ENCODE peak calls at places on chromosomes 2 and 18, in five cellular contexts. V is Caco-2, I is A549, K is tibial artery, F is progenitor cell of endocrine pancreas. X is an unnamed sample.

GRCh38 chr18:76448262-76449109 is 46.6 kb downstream of the ZNF516 start:
- DNase-seq in V (peak), F (no peak), I (no peak), K (no peak), X (no peak)

GRCh38 chr2:216113572-216113971 is 4.4 kb downstream of the XRCC5 start:
- DNase-seq in V (no peak), F (no peak), I (no peak), K (no peak), X (no peak)

GRCh38 chr18:74395630-74396251 is 61.4 kb downstream of the DIPK1C start:
- DNase-seq in K (no peak), I (no peak), V (no peak), F (no peak), X (no peak)

GRCh38 chr2:102618452-102619413 is 620 bp upstream of the SLC9A2 start:
- DNase-seq in I (peak), K (peak), F (no peak), V (peak), X (no peak)

GRCh38 chr18:3440340-3440739 is 9.6 kb upstream of the TGIF1 start:
- DNase-seq in K (no peak), V (no peak), F (no peak), I (no peak), X (no peak)

GRCh38 chr2:101064868-101065549 is 62.9 kb downstream of the RPL31 start:
- DNase-seq in F (no peak), K (no peak), V (peak), I (peak), X (peak)

GRCh38 chr2:241000831-241001321 is 2.5 kb downstream of the SNED1 start:
- DNase-seq in K (peak), I (no peak), V (no peak), F (peak), X (no peak)

GRCh38 chr2:64220285-64220684 is 76.1 kb upstream of the PELI1 start:
- DNase-seq in V (no peak), K (no peak), I (no peak), F (no peak), X (no peak)

GRCh38 chr18:67216846-67217245 is 299.7 kb downstream of the DSEL start:
- DNase-seq in V (no peak), I (no peak), K (no peak), F (no peak), X (no peak)

GRCh38 chr2:147846382-147847081 is 1.7 kb downstream of the ACVR2A start:
- DNase-seq in F (no peak), V (no peak), K (no peak), I (no peak), X (no peak)

GRCh38 chr2:101106453-101107181 is 44.6 kb downstream of the TBC1D8 start:
- DNase-seq in V (peak), I (no peak), K (no peak), F (no peak), X (no peak)

GRCh38 chr2:176729706-176730569 is 460.7 kb downstream of the MTX2 start:
- DNase-seq in I (no peak), K (peak), F (no peak), V (no peak), X (peak)

GRCh38 chr2:70645733-70646420 is 92.3 kb upstream of the TGFA start:
- DNase-seq in F (no peak), I (peak), V (no peak), K (no peak), X (no peak)

GRCh38 chr2:191351921-191352320 is 106.7 kb downstream of the MYO1B start:
- DNase-seq in I (no peak), V (no peak), K (no peak), F (no peak), X (peak)

GRCh38 chr2:19255481-19255880 is 102.9 kb downstream of the OSR1 start:
- DNase-seq in V (no peak), K (no peak), I (no peak), F (no peak), X (no peak)

GRCh38 chr18:55588876-55589595 is 1.0 kb upstream of the TCF4 start:
- DNase-seq in V (no peak), K (no peak), F (no peak), I (peak), X (no peak)

GRCh38 chr2:88265352-88265960 is 95.3 kb downstream of the THNSL2 start:
- DNase-seq in K (no peak), V (no peak), I (peak), F (no peak), X (peak)

GRCh38 chr2:101446869-101447268 is 28.0 kb downstream of the RFX8 start:
- DNase-seq in V (no peak), F (no peak), K (no peak), I (no peak), X (peak)

GRCh38 chr18:41585512-41585911 is 369.5 kb upstream of the PIK3C3 start:
- DNase-seq in K (no peak), F (no peak), I (no peak), V (no peak), X (no peak)

GRCh38 chr2:241774419-241775222 is 2.0 kb upstream of the GAL3ST2 start:
- DNase-seq in K (peak), F (no peak), I (no peak), V (no peak), X (peak)

GRCh38 chr2:177667626-177668025 is 275.1 kb downstream of the AGPS start:
- DNase-seq in F (no peak), V (no peak), K (no peak), I (peak), X (no peak)

GRCh38 chr2:218218409-218219185 is 1.6 kb downstream of the ARPC2 start:
- DNase-seq in I (no peak), F (no peak), K (no peak), V (no peak), X (no peak)

GRCh38 chr2:240558229-240558885 is 569 bp upstream of the ANKMY1 start:
- DNase-seq in V (no peak), I (no peak), F (no peak), K (no peak), X (no peak)

GRCh38 chr2:203880557-203881125 is 13.1 kb downstream of the CTLA4 start:
- DNase-seq in V (no peak), K (no peak), I (no peak), F (no peak), X (no peak)

GRCh38 chr2:64643838-64644219 is 9.9 kb downstream of the SERTAD2 start:
- DNase-seq in V (no peak), K (no peak), F (no peak), I (no peak), X (no peak)

GRCh38 chr2:20509766-20510490 is 63.1 kb downstream of the RHOB start:
- DNase-seq in V (peak), F (no peak), I (peak), K (no peak), X (no peak)

GRCh38 chr2:147663964-147664363 is 180.9 kb upstream of the ACVR2A start:
- DNase-seq in K (no peak), I (no peak), V (no peak), F (no peak), X (no peak)

GRCh38 chr2:226799976-226800940 is 638 bp upstream of the IRS1 start:
- DNase-seq in F (no peak), I (peak), K (peak), V (no peak), X (no peak)
- TF ChIP-seq CTCF in F (no peak), I (no peak), K (no peak), V (no peak), X (no peak)

GRCh38 chr2:109052922-109053321 is 63.9 kb upstream of the EDAR start:
- DNase-seq in K (no peak), F (no peak), V (no peak), I (no peak), X (no peak)

GRCh38 chr2:109048159-109048558 is 59.1 kb upstream of the EDAR start:
- DNase-seq in V (no peak), F (no peak), I (no peak), K (no peak), X (no peak)

GRCh38 chr2:109049022-109049421 is 60.0 kb upstream of the EDAR start:
- DNase-seq in F (no peak), V (no peak), I (no peak), K (no peak), X (no peak)

GRCh38 chr2:109045505-109045904 is 56.5 kb upstream of the EDAR start:
- DNase-seq in V (no peak), F (no peak), K (no peak), I (no peak), X (no peak)

DNA sequence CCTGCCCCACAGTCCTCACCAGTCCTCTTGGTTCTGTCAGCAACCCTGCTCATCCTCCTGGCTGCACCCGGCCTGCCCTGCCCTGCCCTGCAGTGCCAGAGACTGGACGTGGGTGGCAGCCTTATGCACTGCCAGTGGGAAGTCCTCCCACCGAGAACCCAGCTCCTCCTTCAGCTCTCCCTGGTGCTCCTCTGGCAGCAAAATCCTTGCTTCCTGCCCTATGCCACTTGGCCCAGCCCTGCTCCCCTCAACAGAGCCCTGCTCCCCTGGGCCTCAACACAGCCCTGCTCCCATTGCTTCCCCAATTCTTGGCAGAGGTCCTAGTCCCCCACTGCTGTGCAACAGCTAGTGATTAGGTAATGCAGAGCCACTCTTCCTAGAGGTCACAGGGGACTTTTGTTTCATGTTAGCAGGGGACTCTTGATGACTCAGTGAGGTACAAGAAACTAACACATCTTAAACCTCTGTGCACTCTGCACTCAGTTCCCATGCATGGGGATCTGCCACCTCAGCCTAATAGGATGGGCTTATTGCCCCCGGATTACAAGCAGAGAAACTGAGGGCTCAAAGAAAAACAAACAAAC is 58.0 kb upstream of the EDAR start:
- DNase-seq in K (no peak), V (no peak), F (no peak), I (peak), X (no peak)
- TF ChIP-seq CTCF in K (no peak), V (no peak), F (no peak), I (no peak), X (no peak)

GRCh38 chr2:220076734-220077133 is 449.3 kb downstream of the SLC4A3 start:
- DNase-seq in F (no peak), K (peak), I (no peak), V (peak), X (peak)
- TF ChIP-seq CTCF in F (peak), K (peak), I (no peak), V (no peak), X (peak)

DNA sequence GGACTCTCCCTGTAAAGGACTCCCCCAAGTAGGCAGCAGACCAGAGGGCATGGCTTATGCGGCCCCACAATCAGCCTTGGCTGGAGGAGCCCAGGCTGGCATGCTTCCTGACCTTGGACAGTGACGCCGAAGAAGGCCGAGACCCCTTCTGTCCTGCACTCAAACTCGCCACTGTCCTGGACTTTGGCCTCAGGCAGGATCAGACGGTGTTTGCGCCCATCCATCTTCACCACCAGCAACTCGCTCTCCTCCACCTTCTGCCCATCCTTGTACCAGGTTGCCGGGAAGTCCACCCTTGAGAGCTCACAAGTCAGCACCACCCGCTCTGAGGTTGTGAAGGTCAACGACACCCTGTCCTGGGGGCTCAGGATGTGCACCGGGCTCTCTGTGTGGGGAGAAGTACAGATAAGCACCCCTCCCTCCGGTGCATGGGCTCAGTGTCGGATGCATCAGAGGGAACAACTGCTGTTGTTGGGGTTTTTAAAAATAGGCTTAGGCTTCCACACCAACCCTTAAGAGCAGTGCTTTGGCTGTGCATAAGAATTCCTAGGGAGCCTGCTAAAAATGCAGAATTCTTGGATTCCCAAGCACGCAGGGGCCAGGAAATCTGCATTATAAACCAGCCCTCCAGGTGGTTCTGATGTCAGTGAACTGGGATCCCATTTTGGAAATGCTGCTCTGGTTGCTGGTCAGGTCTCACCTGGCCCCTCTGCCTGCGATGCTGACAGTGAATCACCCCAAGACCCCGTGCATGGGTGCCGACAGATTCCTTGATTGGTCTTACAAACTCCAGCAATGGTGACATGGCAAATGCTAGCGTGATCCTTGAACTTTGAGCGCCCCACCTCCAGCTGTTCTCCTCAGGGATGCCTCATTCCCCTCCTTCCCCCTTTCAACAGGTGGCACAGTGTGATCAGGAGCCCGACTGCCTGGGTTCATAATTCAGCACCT is 5.9 kb downstream of the OBSL1 start:
- DNase-seq in I (no peak), V (no peak), K (no peak), F (no peak), X (no peak)
- TF ChIP-seq CTCF in I (no peak), V (no peak), K (no peak), F (no peak), X (no peak)

GRCh38 chr2:167859676-167860075 is 387.7 kb downstream of the STK39 start:
- DNase-seq in V (no peak), F (no peak), K (no peak), I (no peak), X (no peak)

GRCh38 chr2:167855211-167855610 is 392.2 kb downstream of the STK39 start:
- DNase-seq in F (no peak), I (no peak), K (no peak), V (no peak), X (no peak)

GRCh38 chr2:167857406-167857805 is 390.0 kb downstream of the STK39 start:
- DNase-seq in F (no peak), V (no peak), K (no peak), I (no peak), X (no peak)

GRCh38 chr2:167853717-167854116 is 393.7 kb downstream of the STK39 start:
- DNase-seq in I (no peak), F (no peak), V (no peak), K (no peak), X (no peak)

DNA sequence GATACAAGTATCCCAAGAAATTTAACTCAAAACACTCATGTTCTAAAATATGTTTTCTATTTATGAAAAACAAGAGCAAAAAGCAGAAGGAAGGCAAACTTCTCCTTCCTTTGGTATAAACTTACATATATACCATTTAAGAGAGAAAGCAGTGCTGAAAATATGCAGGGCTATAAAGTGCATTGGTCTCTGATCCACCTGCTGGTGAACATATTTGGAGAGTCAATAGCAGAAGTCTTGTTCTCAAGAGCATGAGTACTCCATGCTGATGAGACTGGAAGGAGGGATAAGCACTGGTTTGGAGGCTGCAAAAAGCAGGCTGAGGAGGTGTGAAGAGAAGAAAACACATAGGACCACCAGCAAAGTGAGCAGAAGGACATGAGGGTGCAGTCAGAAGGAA is 391.2 kb downstream of the STK39 start:
- DNase-seq in I (no peak), F (no peak), K (no peak), V (no peak), X (no peak)
- TF ChIP-seq CTCF in I (no peak), F (no peak), K (no peak), V (no peak), X (no peak)

GRCh38 chr2:61376211-61376610 is 94.7 kb downstream of the USP34 start:
- DNase-seq in I (no peak), K (no peak), V (no peak), F (no peak), X (no peak)

GRCh38 chr2:61378281-61378680 is 92.6 kb downstream of the USP34 start:
- DNase-seq in I (no peak), K (no peak), V (no peak), F (no peak), X (no peak)

GRCh38 chr2:61377046-61377445 is 93.8 kb downstream of the USP34 start:
- DNase-seq in K (no peak), F (no peak), I (no peak), V (no peak), X (no peak)

DNA sequence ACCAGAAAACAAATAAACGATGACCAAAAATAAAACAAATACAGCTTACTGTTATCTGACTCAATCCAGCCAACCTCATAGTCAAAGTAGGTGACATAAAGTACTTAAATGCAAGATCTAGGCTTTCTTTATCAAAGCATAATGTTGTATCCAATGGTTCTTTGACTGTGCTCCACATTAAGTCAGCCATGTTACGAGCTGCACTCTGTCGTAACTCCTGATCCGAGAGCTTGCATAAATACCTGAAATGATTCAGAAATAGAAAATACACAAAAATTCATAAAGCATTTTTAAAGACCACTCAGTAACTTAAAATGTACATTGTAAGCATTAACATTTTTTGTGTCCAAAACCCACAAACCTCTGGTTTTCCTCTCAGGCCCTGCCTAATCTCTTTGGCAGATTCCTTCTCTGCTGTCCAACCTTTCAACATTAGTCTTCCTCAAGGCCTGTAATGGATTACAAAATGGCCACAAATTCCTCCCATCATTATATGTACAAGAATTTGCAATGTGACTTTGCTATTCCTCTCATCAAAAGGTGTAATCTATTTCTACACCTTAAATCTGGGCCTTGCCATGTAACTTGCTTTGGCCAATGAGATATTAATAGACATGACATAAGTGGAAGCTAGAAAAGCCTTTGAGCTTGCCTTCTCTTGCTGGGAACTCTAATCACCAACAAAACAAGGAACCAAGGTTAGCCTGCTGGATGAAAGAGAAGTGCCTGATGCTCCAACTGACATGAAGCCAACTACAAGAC is 90.6 kb downstream of the USP34 start:
- DNase-seq in I (no peak), V (no peak), F (no peak), K (no peak), X (no peak)
- TF ChIP-seq CTCF in I (no peak), V (no peak), F (no peak), K (no peak), X (no peak)

DNA sequence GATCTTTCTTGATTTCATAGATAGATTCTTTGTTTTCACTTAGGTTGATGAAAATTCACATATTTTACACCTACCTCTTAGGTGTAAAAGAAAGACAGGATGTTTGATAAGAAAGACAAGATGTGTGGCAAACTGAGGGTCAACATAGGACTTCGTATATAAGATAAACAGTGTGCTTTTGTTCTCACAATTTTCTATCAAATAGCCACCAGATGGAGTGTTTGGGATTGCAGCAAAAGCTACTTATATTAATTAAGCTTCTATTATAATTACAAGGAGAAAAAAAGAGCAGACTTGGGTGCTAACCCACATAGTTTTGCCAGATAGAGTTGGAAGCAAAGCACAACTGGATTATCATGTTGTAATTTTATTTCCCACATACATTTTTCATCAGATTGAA is 232.9 kb downstream of the CDH7 start:
- DNase-seq in F (no peak), I (no peak), K (no peak), V (no peak), X (no peak)
- TF ChIP-seq CTCF in F (no peak), I (no peak), K (no peak), V (no peak), X (no peak)

GRCh38 chr2:158745067-158745865 is 49.9 kb upstream of the DAPL1 start:
- DNase-seq in V (peak), F (no peak), I (peak), K (no peak), X (peak)
- TF ChIP-seq CTCF in V (peak), F (peak), I (peak), K (peak), X (peak)

GRCh38 chr2:207530160-207531023 is 630 bp downstream of the CREB1 start:
- DNase-seq in K (peak), V (peak), F (peak), I (peak), X (no peak)

GRCh38 chr2:207532676-207533075 is 2.9 kb downstream of the CREB1 start:
- DNase-seq in I (no peak), K (no peak), F (no peak), V (no peak), X (no peak)

GRCh38 chr2:207531024-207531411 is 1.3 kb downstream of the CREB1 start:
- DNase-seq in I (no peak), F (no peak), V (no peak), K (no peak), X (no peak)

GRCh38 chr2:207529330-207530159 is at the start of gene CREB1:
- DNase-seq in K (peak), V (peak), F (peak), I (peak), X (peak)

DNA sequence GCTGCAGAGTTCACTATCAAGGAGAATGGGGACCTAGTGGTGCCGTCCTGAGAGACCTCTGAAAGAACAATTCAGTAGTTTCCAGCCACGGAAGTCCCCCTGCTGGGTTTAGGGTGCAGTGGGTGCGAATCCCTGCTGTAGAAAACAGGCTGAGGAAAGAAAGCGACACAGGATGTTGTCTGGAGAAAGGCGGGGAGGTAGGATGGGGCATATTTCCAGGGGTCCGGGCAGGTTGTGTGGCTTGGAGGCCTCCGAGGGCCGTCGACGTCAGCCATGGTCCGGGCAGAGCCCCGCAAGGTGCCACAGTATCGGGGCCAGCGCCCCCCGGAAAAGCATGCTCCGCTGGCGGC is 807 bp upstream of the CREB1 start:
- DNase-seq in V (no peak), I (peak), K (no peak), F (no peak), X (no peak)
- TF ChIP-seq CTCF in V (no peak), I (peak), K (no peak), F (no peak), X (no peak)